ENCODE peak calls at places on chromosomes 5 and 9, in five cellular contexts. U, R, M, C and K are unnamed samples.

GRCh38 chr5:59173568-59173967 is 590.7 kb downstream of the RAB3C start:
- DNase-seq in R (no peak), C (no peak), M (no peak), U (no peak), K (no peak)

GRCh38 chr5:10478436-10478835 is 36.8 kb downstream of the ROPN1L start:
- DNase-seq in U (no peak), M (no peak), R (no peak), C (no peak), K (peak; percentile 35)

GRCh38 chr5:26023361-26023760 is 1015.0 kb downstream of the CDH9 start:
- DNase-seq in C (no peak), U (no peak), M (no peak), R (no peak), K (no peak)

GRCh38 chr5:173761182-173761521 is 127.0 kb upstream of the CPEB4 start:
- DNase-seq in R (no peak), U (no peak), C (no peak), M (no peak), K (no peak)

GRCh38 chr5:66329078-66329477 is 185.0 kb downstream of the SREK1 start:
- DNase-seq in C (no peak), U (no peak), M (no peak), R (no peak), K (no peak)

GRCh38 chr9:78860806-78861475 is 564.0 kb downstream of the PSAT1 start:
- DNase-seq in U (no peak), M (no peak), R (no peak), C (no peak), K (no peak)

GRCh38 chr9:70108181-70108580 is 64.5 kb downstream of the MAMDC2 start:
- DNase-seq in R (no peak), M (no peak), C (no peak), U (no peak), K (no peak)

GRCh38 chr5:39186722-39187539 is 32.4 kb downstream of the FYB1 start:
- DNase-seq in M (no peak), R (no peak), C (no peak), U (no peak), K (no peak)

GRCh38 chr5:32047056-32047455 is 127.1 kb downstream of the GOLPH3 start:
- DNase-seq in U (no peak), M (no peak), C (no peak), R (no peak), K (no peak)

GRCh38 chr5:168291961-168292782 is 727 bp downstream of the WWC1 start:
- DNase-seq in U (no peak), R (no peak), C (no peak), M (no peak), K (no peak)

GRCh38 chr5:101429241-101429640 is 526.2 kb upstream of the ST8SIA4 start:
- DNase-seq in M (no peak), U (no peak), C (no peak), R (no peak), K (no peak)

GRCh38 chr9:124359841-124360240 is 55.4 kb downstream of the PSMB7 start:
- DNase-seq in R (no peak), C (no peak), M (no peak), U (no peak), K (no peak)

GRCh38 chr9:131891578-131891977 is 151.7 kb upstream of the RAPGEF1 start:
- DNase-seq in R (no peak), M (no peak), C (no peak), U (no peak), K (no peak)

GRCh38 chr5:31741496-31741895 is 102.6 kb downstream of the PDZD2 start:
- DNase-seq in U (no peak), R (peak; percentile 28), C (no peak), M (no peak), K (no peak)

GRCh38 chr9:82601272-82601835 is 461.6 kb downstream of the RASEF start:
- DNase-seq in R (no peak), U (no peak), C (no peak), M (no peak), K (no peak)

GRCh38 chr9:130872912-130873503 is 23.6 kb downstream of the QRFP start:
- DNase-seq in M (no peak), U (no peak), R (peak; percentile 68), C (no peak), K (no peak)

GRCh38 chr5:81751009-81751835 is at the start of gene SSBP2:
- DNase-seq in R (peak; percentile 98), M (peak; percentile 100), C (peak; percentile 100), U (peak; percentile 73), K (peak; percentile 86)

GRCh38 chr5:125189451-125190051 is 443.1 kb upstream of the ZNF608 start:
- DNase-seq in R (no peak), C (no peak), U (no peak), M (no peak), K (no peak)

GRCh38 chr9:104085538-104085937 is 8.6 kb upstream of the SMC2 start:
- DNase-seq in M (no peak), U (no peak), C (no peak), R (no peak), K (no peak)

GRCh38 chr9:3675964-3676363 is 150.2 kb upstream of the RFX3 start:
- DNase-seq in R (no peak), C (no peak), M (no peak), U (no peak), K (no peak)

GRCh38 chr5:6464441-6464840 is 15.8 kb downstream of the UBE2QL1 start:
- DNase-seq in U (no peak), C (no peak), M (peak; percentile 25), R (no peak), K (no peak)

GRCh38 chr5:161369032-161369431 is 177.5 kb downstream of the GABRB2 start:
- DNase-seq in C (no peak), U (no peak), M (no peak), R (no peak), K (no peak)

GRCh38 chr9:91113026-91113425 is 248.7 kb downstream of the AUH start:
- DNase-seq in M (no peak), C (no peak), R (no peak), U (no peak), K (no peak)

GRCh38 chr9:93994132-93994531 is 39.0 kb upstream of the BARX1 start:
- DNase-seq in C (no peak), M (no peak), U (no peak), R (no peak), K (no peak)
- TF ChIP-seq POLR2A in C (no peak), M (no peak), U (no peak), R (no peak), K (no peak)

GRCh38 chr5:35230043-35230611 is at the start of gene PRLR:
- DNase-seq in C (peak; percentile 73), R (peak; percentile 24), M (no peak), U (no peak), K (no peak)

GRCh38 chr5:35233121-35233520 is 2.8 kb upstream of the PRLR start:
- DNase-seq in M (no peak), U (no peak), R (no peak), C (no peak), K (no peak)

GRCh38 chr5:35232124-35232523 is 1.8 kb upstream of the PRLR start:
- DNase-seq in C (no peak), M (no peak), U (no peak), R (no peak), K (no peak)

GRCh38 chr5:35228304-35228703 is 2.0 kb downstream of the PRLR start:
- DNase-seq in R (no peak), U (no peak), C (no peak), M (no peak), K (no peak)

GRCh38 chr5:35229076-35230042 is 928 bp downstream of the PRLR start:
- DNase-seq in R (peak; percentile 22), C (peak; percentile 36), M (no peak), U (no peak), K (no peak)
- TF ChIP-seq POLR2A in R (no peak), C (no peak), M (no peak), U (no peak), K (no peak)

GRCh38 chr5:111254613-111255012 is 30.4 kb downstream of the CAMK4 start:
- DNase-seq in U (no peak), C (no peak), M (no peak), R (no peak), K (no peak)
- TF ChIP-seq POLR2A in U (no peak), C (no peak), M (no peak), R (no peak), K (no peak)

GRCh38 chr5:138933522-138934290 is 58.6 kb upstream of the LRRTM2 start:
- DNase-seq in R (no peak), U (no peak), M (no peak), C (no peak), K (no peak)
- TF ChIP-seq POLR2A in R (no peak), U (no peak), M (no peak), C (no peak), K (no peak)

GRCh38 chr9:2017459-2018161 is 2.5 kb downstream of the SMARCA2 start:
- DNase-seq in U (peak; percentile 72), C (peak; percentile 70), R (peak; percentile 68), M (no peak), K (peak; percentile 54)
- TF ChIP-seq POLR2A in U (peak; percentile 48), C (peak; percentile 49), R (peak; percentile 55), M (no peak), K (peak; percentile 46)

DNA sequence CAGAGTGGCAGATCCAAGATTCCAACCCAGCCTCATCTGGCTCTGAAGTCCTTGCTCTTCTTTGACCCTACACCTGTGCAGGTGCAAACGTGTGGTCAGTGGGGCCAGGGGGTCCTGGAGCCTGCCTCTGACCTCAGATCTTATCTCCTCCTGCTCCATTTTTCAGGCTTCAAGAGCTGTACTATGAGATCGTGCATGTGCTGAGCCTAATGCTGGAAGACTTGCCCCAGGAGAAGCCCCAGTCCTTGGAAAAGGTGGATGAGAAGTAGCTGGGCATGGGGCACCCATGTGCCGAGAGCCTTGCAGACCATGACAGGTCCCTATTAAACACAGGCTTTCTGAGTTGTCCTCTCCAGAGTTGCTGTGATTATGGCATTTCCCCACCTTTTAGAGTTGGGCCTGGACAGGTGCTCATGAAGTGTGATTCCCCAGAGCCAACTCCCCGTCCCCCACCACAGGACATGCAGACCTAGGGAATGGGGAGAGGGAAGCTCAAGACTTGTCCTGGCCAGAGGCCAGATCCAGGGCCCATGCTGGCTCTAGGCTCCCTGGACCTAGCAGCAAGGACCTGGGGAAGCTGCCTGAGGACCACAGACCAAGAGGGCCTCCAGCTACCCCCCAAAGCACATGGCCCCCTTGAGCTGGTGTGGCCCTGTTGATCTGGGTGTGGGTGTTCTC is 22.5 kb downstream of the PITX1 start:
- DNase-seq in U (no peak), M (peak; percentile 64), C (no peak), R (no peak), K (no peak)
- TF ChIP-seq POLR2A in U (no peak), M (no peak), C (no peak), R (no peak), K (no peak)

DNA sequence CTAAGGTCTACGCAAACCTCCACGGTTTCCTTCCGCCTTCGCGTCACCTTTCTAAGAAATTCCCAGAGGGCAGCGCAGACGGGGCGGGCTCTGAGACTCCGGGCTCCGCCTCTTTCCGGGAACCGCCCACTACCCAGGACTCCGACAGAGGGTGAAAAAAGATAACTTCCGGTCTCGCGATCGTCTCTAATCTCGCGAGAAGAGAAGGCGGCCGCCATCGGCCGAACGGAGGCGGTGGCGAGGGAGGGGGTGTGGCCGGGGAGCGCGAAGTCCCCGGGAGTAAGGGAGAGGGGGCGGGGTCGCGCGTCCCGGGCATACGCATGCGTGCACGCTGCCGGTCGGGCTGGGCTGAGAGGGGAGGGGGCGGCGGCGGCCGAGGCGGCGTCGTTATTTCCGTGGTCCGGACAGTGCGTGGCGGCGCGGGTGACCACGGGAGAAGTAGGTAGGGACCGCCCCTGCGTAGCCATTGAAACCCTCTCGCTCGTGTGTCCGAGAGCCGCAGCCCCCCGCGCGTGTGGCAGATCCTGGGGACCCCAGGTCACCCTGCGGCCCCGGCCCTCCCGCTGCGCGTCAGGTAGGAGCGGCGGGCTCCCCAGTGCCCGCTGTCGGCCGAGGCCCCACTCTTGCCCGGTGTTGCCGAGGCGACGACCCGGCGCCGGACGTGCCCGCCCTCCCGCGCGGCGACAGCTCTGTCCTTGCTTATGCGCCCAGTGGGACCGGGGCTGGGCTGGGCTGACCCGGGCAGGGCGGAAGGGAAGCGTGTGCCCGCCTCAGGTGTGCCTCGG is at the start of gene NAA35:
- DNase-seq in C (peak; percentile 99), M (peak; percentile 98), U (peak; percentile 95), R (peak; percentile 99), K (peak; percentile 98)
- TF ChIP-seq POLR2A in C (peak; percentile 49), M (no peak), U (peak; percentile 74), R (peak; percentile 85), K (peak; percentile 52)